ENCODE peak calls at places on chromosomes 4 and X, in four cellular contexts. S is IMR-90, M is upper lobe of left lung, O is HCT116. H is an unnamed sample. For H3K36me3 and H3K27me3, the result is how much of the 10 kb centered on the place peaks cover.

GRCh38 chr4:168197926-168198325 is 105.6 kb downstream of the ANXA10 start:
- DNase-seq in S (peak), M (no peak), O (no peak), H (no peak)

GRCh38 chr4:114087596-114088230 is 108.3 kb upstream of the ARSJ start:
- DNase-seq in S (peak), M (no peak), O (no peak), H (peak)

GRCh38 chr4:139943277-139943676 is 210.7 kb downstream of the MAML3 start:
- DNase-seq in S (no peak), M (no peak), O (no peak), H (no peak)

GRCh38 chr4:37685726-37686372 is 327 bp downstream of the RELL1 start:
- DNase-seq in S (peak), M (no peak), O (no peak), H (peak)

GRCh38 chrX:105331244-105331643 is 110.8 kb upstream of the TEX13A start:
- DNase-seq in S (peak), M (no peak), O (no peak), H (no peak)

GRCh38 chrX:22134681-22135080 is 102.6 kb downstream of the PHEX start:
- DNase-seq in S (peak), M (no peak), O (no peak), H (no peak)

GRCh38 chr4:85423414-85423813 is 51.5 kb upstream of the ARHGAP24 start:
- DNase-seq in S (no peak), M (no peak), O (no peak), H (no peak)

GRCh38 chr4:64727960-64728359 is 318.7 kb upstream of the TECRL start:
- DNase-seq in S (no peak), M (no peak), O (no peak), H (no peak)

GRCh38 chr4:141417387-141417786 is 196.7 kb downstream of the ZNF330 start:
- DNase-seq in S (peak), M (no peak), O (no peak), H (no peak)

DNA sequence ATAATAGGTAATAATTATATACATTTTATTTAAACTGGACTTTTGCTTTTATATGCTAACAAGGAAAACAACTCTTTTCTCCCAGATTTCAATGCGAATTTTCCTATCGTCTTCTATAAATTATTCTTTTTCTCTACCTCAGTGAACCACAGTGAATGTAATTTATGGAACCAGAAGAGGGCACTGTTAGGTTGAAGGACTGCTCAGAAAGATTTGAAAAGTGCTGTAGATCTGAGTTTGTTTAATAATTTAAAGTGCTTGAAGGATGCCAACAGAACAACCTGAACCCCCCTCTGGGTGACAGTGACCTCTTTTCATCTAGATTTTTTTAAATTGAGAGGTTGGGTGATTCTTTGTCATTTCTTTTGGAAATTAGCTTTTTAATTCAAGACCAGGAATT is 54.9 kb downstream of the PHOX2B start:
- DNase-seq in S (peak), M (no peak), O (no peak), H (peak)
- H3K36me3 ChIP-seq in S (under half), M (under half), O (under half), H (under half)

GRCh38 chrX:48648299-48648698 is 35.3 kb upstream of the WAS start:
- DNase-seq in S (peak), M (no peak), O (no peak), H (peak)
- TF ChIP-seq CTCF in S (peak), M (peak), O (peak), H (peak)

DNA sequence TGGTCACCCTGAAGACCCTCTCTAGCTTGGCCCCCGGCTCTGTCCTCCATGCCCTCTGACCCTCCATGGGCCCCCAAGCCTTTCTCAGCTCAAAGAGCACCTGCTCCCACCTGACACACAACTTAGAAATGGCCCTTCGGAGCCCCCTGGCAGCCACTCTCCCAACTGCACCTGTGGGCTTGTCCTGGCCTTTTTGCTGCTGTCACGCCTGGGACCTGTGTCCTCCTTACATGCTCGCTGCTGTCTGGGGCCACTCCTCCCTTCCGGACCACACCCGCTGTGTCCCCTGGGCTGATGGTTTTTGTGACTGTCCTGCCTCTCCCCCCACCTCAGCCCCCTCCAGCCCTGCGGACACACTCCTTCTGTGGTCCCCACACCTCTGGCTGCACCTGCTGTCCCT is 106.2 kb upstream of the AFAP1 start:
- DNase-seq in S (no peak), M (peak), O (no peak), H (no peak)
- H3K27me3 ChIP-seq in S (half or more), M (under half), O (under half), H (under half)

GRCh38 chr4:44684648-44685047 is 6.4 kb downstream of the GUF1 start:
- DNase-seq in S (no peak), M (no peak), O (no peak), H (no peak)
- H3K36me3 ChIP-seq in S (under half), M (under half), O (half or more), H (half or more)

DNA sequence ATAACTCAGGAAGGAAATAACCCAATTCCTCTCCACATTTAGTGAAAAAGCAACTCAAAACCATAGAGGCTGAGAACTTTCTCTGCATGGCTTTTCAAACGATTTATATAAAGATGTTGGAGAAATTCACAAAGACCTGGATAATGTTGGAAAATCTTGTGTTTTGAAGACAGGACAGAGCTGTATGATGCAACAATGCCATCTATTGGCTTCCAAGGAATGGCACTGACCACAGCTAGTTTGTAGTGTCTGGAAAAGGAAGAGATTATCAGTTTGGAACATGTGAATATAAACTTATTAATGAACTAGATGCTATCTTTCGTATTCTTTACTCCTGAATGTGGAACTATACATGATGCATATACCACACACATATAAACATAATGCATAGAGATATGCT is 503.6 kb downstream of the IL1RAPL1 start:
- DNase-seq in S (peak), M (no peak), O (no peak), H (peak)
- TF ChIP-seq CTCF in S (peak), M (no peak), O (peak), H (peak)

DNA sequence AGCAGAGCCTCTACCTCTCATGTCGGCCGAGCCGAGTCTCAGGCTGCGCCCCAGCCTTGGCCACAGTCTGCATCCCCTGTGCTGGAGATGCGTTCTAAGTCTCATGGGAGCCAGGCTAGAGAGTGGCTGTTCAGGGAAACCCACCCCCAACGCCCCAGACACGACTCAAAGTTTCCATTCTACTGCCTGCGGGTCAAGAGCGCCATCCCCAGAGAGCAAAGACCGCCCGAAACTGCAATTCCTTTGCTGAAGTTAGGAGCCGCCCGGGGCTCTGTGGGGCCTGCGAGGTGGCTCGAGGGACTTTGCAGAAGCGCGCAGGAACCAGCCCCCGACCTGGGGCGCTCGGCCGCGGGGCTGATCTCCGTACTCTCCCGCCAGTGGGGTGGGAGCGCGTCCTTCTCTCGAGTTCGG is 10.0 kb upstream of the ELF4 start:
- DNase-seq in S (no peak), M (no peak), O (no peak), H (no peak)
- H3K27me3 ChIP-seq in S (under half), M (under half), O (under half), H (under half)

GRCh38 chr4:121817006-121817405 is 6.7 kb downstream of the CCNA2 start:
- DNase-seq in S (no peak), M (no peak), O (no peak), H (no peak)

GRCh38 chr4:121814756-121815155 is 8.9 kb downstream of the CCNA2 start:
- DNase-seq in S (peak), M (no peak), O (no peak), H (no peak)

GRCh38 chr4:121811122-121811521 is 10.0 kb downstream of the EXOSC9 start:
- DNase-seq in S (no peak), M (no peak), O (no peak), H (no peak)
- H3K36me3 ChIP-seq in S (under half), M (half or more), O (half or more), H (half or more)